ENCODE peak calls at places on chromosomes 11 and 22, in six cellular contexts. One of them, this sample, is unnamed.

GRCh38 chr11:34345012-34345804 is 12.6 kb downstream of the ABTB2 start:
- DNase-seq in mucosa of descending colon: no peak
- DNase-seq in iris pigment epithelial cell: peak
- DNase-seq in ELR: peak
- DNase-seq in NCI-H2029: peak
- DNase-seq in RKO: peak
- DNase-seq in this sample: no peak

GRCh38 chr22:19879651-19879995 is 24.9 kb upstream of the GNB1L start:
- DNase-seq in mucosa of descending colon: no peak
- DNase-seq in iris pigment epithelial cell: no peak
- DNase-seq in ELR: no peak
- DNase-seq in NCI-H2029: no peak
- DNase-seq in RKO: no peak
- DNase-seq in this sample: no peak

GRCh38 chr22:20436309-20437252 is 1.0 kb downstream of the SCARF2 start:
- DNase-seq in mucosa of descending colon: peak
- DNase-seq in iris pigment epithelial cell: peak
- DNase-seq in ELR: peak
- DNase-seq in NCI-H2029: no peak
- DNase-seq in RKO: no peak
- DNase-seq in this sample: peak

GRCh38 chr11:66080055-66080817 is 10.2 kb downstream of the PACS1 start:
- DNase-seq in mucosa of descending colon: no peak
- DNase-seq in iris pigment epithelial cell: peak
- DNase-seq in ELR: peak
- DNase-seq in NCI-H2029: no peak
- DNase-seq in RKO: peak
- DNase-seq in this sample: peak

GRCh38 chr11:86931965-86932332 is 23.2 kb downstream of the FZD4 start:
- DNase-seq in mucosa of descending colon: no peak
- DNase-seq in iris pigment epithelial cell: peak
- DNase-seq in ELR: peak
- DNase-seq in NCI-H2029: no peak
- DNase-seq in RKO: peak
- DNase-seq in this sample: peak

GRCh38 chr11:706439-706956 is 467 bp downstream of the EPS8L2 start:
- DNase-seq in mucosa of descending colon: peak
- DNase-seq in iris pigment epithelial cell: no peak
- DNase-seq in ELR: peak
- DNase-seq in NCI-H2029: no peak
- DNase-seq in RKO: peak
- DNase-seq in this sample: no peak

GRCh38 chr11:88384678-88385015 is 47.1 kb upstream of the CTSC start:
- DNase-seq in mucosa of descending colon: no peak
- DNase-seq in iris pigment epithelial cell: peak
- DNase-seq in ELR: no peak
- DNase-seq in NCI-H2029: no peak
- DNase-seq in RKO: no peak
- DNase-seq in this sample: no peak

GRCh38 chr11:30902929-30903328 is 316.8 kb upstream of the MPPED2 start:
- DNase-seq in mucosa of descending colon: no peak
- DNase-seq in iris pigment epithelial cell: no peak
- DNase-seq in ELR: no peak
- DNase-seq in NCI-H2029: no peak
- DNase-seq in RKO: no peak
- DNase-seq in this sample: no peak

GRCh38 chr11:134207538-134208239 is 16.1 kb downstream of the NCAPD3 start:
- DNase-seq in mucosa of descending colon: no peak
- DNase-seq in iris pigment epithelial cell: peak
- DNase-seq in ELR: peak
- DNase-seq in NCI-H2029: no peak
- DNase-seq in RKO: no peak
- DNase-seq in this sample: no peak

GRCh38 chr11:15118431-15118830 is 3.7 kb downstream of the INSC start:
- DNase-seq in mucosa of descending colon: no peak
- DNase-seq in iris pigment epithelial cell: no peak
- DNase-seq in ELR: no peak
- DNase-seq in NCI-H2029: no peak
- DNase-seq in RKO: no peak
- DNase-seq in this sample: no peak

GRCh38 chr11:128728767-128729587 is 35.1 kb downstream of the FLI1 start:
- DNase-seq in mucosa of descending colon: no peak
- DNase-seq in iris pigment epithelial cell: no peak
- DNase-seq in ELR: no peak
- DNase-seq in NCI-H2029: no peak
- DNase-seq in RKO: no peak
- DNase-seq in this sample: no peak

GRCh38 chr11:30133308-30133707 is 97.5 kb upstream of the FSHB start:
- DNase-seq in mucosa of descending colon: no peak
- DNase-seq in iris pigment epithelial cell: no peak
- DNase-seq in ELR: no peak
- DNase-seq in NCI-H2029: no peak
- DNase-seq in RKO: no peak
- DNase-seq in this sample: no peak

GRCh38 chr11:65593518-65594414 is 1.8 kb downstream of the KCNK7 start:
- DNase-seq in mucosa of descending colon: no peak
- DNase-seq in iris pigment epithelial cell: no peak
- DNase-seq in ELR: peak
- DNase-seq in NCI-H2029: no peak
- DNase-seq in RKO: no peak
- DNase-seq in this sample: no peak

GRCh38 chr11:130769782-130770565 is 146.3 kb downstream of the SNX19 start:
- DNase-seq in mucosa of descending colon: no peak
- DNase-seq in iris pigment epithelial cell: peak
- DNase-seq in ELR: no peak
- DNase-seq in NCI-H2029: no peak
- DNase-seq in RKO: no peak
- DNase-seq in this sample: no peak

GRCh38 chr11:63405114-63405513 is 35.5 kb downstream of the SLC22A9 start:
- DNase-seq in mucosa of descending colon: no peak
- DNase-seq in iris pigment epithelial cell: no peak
- DNase-seq in ELR: no peak
- DNase-seq in NCI-H2029: no peak
- DNase-seq in RKO: no peak
- DNase-seq in this sample: no peak

GRCh38 chr11:95426823-95427462 is 195.9 kb upstream of the SESN3 start:
- DNase-seq in mucosa of descending colon: no peak
- DNase-seq in iris pigment epithelial cell: no peak
- DNase-seq in ELR: no peak
- DNase-seq in NCI-H2029: no peak
- DNase-seq in RKO: no peak
- DNase-seq in this sample: no peak

GRCh38 chr22:45756558-45756957 is 84.9 kb downstream of the ATXN10 start:
- DNase-seq in mucosa of descending colon: no peak
- DNase-seq in iris pigment epithelial cell: peak
- DNase-seq in ELR: no peak
- DNase-seq in NCI-H2029: no peak
- DNase-seq in RKO: no peak
- DNase-seq in this sample: no peak

GRCh38 chr11:30342736-30343166 is 19.8 kb downstream of the ARL14EP start:
- DNase-seq in mucosa of descending colon: no peak
- DNase-seq in iris pigment epithelial cell: no peak
- DNase-seq in ELR: no peak
- DNase-seq in NCI-H2029: no peak
- DNase-seq in RKO: no peak
- DNase-seq in this sample: no peak

GRCh38 chr22:27101288-27101687 is 443.9 kb downstream of the MIAT start:
- DNase-seq in mucosa of descending colon: no peak
- DNase-seq in iris pigment epithelial cell: no peak
- DNase-seq in ELR: no peak
- DNase-seq in NCI-H2029: no peak
- DNase-seq in RKO: no peak
- DNase-seq in this sample: no peak